ENCODE peak calls at places on chromosomes 6 and 20, in six cellular contexts. U is cardiac fibroblast, F is fibroblast of lung, B is cardiac muscle cell, K is sigmoid colon, T is fibroblast of mammary gland. D is an unnamed sample.

GRCh38 chr20:62942456-62942855 is 4.5 kb downstream of the GID8 start:
- DNase-seq in U (no peak), F (no peak), B (no peak), K (no peak), T (no peak), D (no peak)

GRCh38 chr6:168086066-168086465 is 7.1 kb upstream of the FRMD1 start:
- DNase-seq in U (no peak), F (no peak), B (no peak), K (no peak), T (no peak), D (no peak)

GRCh38 chr20:37395921-37396519 is 50.1 kb downstream of the SRC start:
- DNase-seq in U (no peak), F (peak; percentile 63), B (peak; percentile 80), K (no peak), T (no peak), D (no peak)

GRCh38 chr6:15350386-15351083 is 104.7 kb downstream of the JARID2 start:
- DNase-seq in U (no peak), F (no peak), B (no peak), K (no peak), T (no peak), D (no peak)

GRCh38 chr6:28543671-28544131 is 18.0 kb downstream of the GPX5 start:
- DNase-seq in U (peak; percentile 6), F (peak; percentile 8), B (peak; percentile 55), K (no peak), T (peak; percentile 34), D (no peak)

GRCh38 chr6:35173068-35174042 is 32.2 kb upstream of the TCP11 start:
- DNase-seq in U (peak; percentile 64), F (no peak), B (no peak), K (no peak), T (peak; percentile 43), D (no peak)

GRCh38 chr6:120378582-120379220 is 955.6 kb downstream of the TBC1D32 start:
- DNase-seq in U (peak; percentile 62), F (peak; percentile 67), B (peak; percentile 73), K (no peak), T (peak; percentile 69), D (peak; percentile 20)

GRCh38 chr20:59948212-59948611 is 8.0 kb downstream of the FAM217B start:
- DNase-seq in U (no peak), F (no peak), B (no peak), K (no peak), T (no peak), D (no peak)

GRCh38 chr6:15661815-15662245 is 998 bp downstream of the DTNBP1 start:
- DNase-seq in U (peak; percentile 5), F (no peak), B (no peak), K (no peak), T (no peak), D (no peak)

GRCh38 chr20:44745560-44746366 is at the start of gene KCNK15:
- DNase-seq in U (peak; percentile 13), F (no peak), B (peak; percentile 61), K (peak; percentile 77), T (no peak), D (no peak)

GRCh38 chr6:165218816-165219215 is 90.6 kb downstream of the C6orf118 start:
- DNase-seq in U (peak; percentile 80), F (no peak), B (no peak), K (no peak), T (peak; percentile 86), D (no peak)

GRCh38 chr20:47317127-47317895 is 39.2 kb downstream of the ZMYND8 start:
- DNase-seq in U (peak; percentile 99), F (peak; percentile 97), B (no peak), K (peak; percentile 95), T (peak; percentile 98), D (peak; percentile 75)

GRCh38 chr6:68044264-68044663 is 590.8 kb upstream of the ADGRB3 start:
- DNase-seq in U (no peak), F (no peak), B (no peak), K (no peak), T (no peak), D (no peak)

GRCh38 chr6:169656626-169657610 is 44.9 kb downstream of the WDR27 start:
- DNase-seq in U (no peak), F (no peak), B (no peak), K (no peak), T (no peak), D (no peak)

GRCh38 chr20:62316331-62317166 is 13.8 kb downstream of the ADRM1 start:
- DNase-seq in U (no peak), F (no peak), B (no peak), K (no peak), T (peak; percentile 10), D (no peak)

GRCh38 chr6:121216928-121217327 is 117.4 kb downstream of the TBC1D32 start:
- DNase-seq in U (peak; percentile 58), F (peak; percentile 20), B (no peak), K (no peak), T (peak; percentile 67), D (no peak)

GRCh38 chr6:165769884-165770283 is 106.8 kb upstream of the PDE10A start:
- DNase-seq in U (peak; percentile 21), F (no peak), B (no peak), K (no peak), T (no peak), D (no peak)

GRCh38 chr6:151784441-151785214 is 22.9 kb upstream of the ESR1 start:
- DNase-seq in U (peak; percentile 71), F (no peak), B (no peak), K (no peak), T (peak; percentile 57), D (no peak)

GRCh38 chr6:50185006-50185405 is 135.3 kb upstream of the DEFB112 start:
- DNase-seq in U (no peak), F (peak; percentile 2), B (peak; percentile 49), K (no peak), T (peak; percentile 0), D (no peak)

GRCh38 chr6:4084444-4085328 is 5.7 kb upstream of the FAM217A start:
- DNase-seq in U (no peak), F (no peak), B (no peak), K (no peak), T (no peak), D (no peak)

GRCh38 chr6:148524976-148525375 is 182.3 kb downstream of the SASH1 start:
- DNase-seq in U (peak; percentile 95), F (peak; percentile 85), B (no peak), K (no peak), T (peak; percentile 96), D (no peak)

GRCh38 chr6:150589828-150590227 is 9.9 kb upstream of the PLEKHG1 start:
- DNase-seq in U (no peak), F (no peak), B (no peak), K (no peak), T (no peak), D (no peak)

GRCh38 chr6:13272131-13273046 is 55.9 kb downstream of the TBC1D7 start:
- DNase-seq in U (no peak), F (no peak), B (no peak), K (peak; percentile 81), T (no peak), D (no peak)

GRCh38 chr6:119479860-119480655 is 130.5 kb upstream of the MAN1A1 start:
- DNase-seq in U (peak; percentile 79), F (peak; percentile 85), B (no peak), K (no peak), T (peak; percentile 76), D (peak; percentile 12)

GRCh38 chr20:58981564-58982364 is 708 bp downstream of the NELFCD start:
- DNase-seq in U (peak; percentile 33), F (peak; percentile 20), B (no peak), K (no peak), T (peak; percentile 25), D (no peak)

GRCh38 chr6:106227612-106228507 is 97.7 kb downstream of the ATG5 start:
- DNase-seq in U (no peak), F (no peak), B (no peak), K (no peak), T (no peak), D (no peak)

GRCh38 chr6:169161572-169162167 is 92.0 kb downstream of the THBS2 start:
- DNase-seq in U (no peak), F (no peak), B (no peak), K (no peak), T (no peak), D (no peak)

GRCh38 chr6:73696990-73697651 is 1.1 kb downstream of the CD109 start:
- DNase-seq in U (no peak), F (no peak), B (no peak), K (no peak), T (no peak), D (no peak)

GRCh38 chr6:73694711-73695411 is 1.1 kb upstream of the CD109 start:
- DNase-seq in U (peak; percentile 63), F (peak; percentile 58), B (no peak), K (no peak), T (peak; percentile 83), D (no peak)

GRCh38 chr6:73699656-73700055 is 3.7 kb downstream of the CD109 start:
- DNase-seq in U (peak; percentile 21), F (no peak), B (no peak), K (no peak), T (no peak), D (no peak)

GRCh38 chr6:73700060-73700459 is 4.1 kb downstream of the CD109 start:
- DNase-seq in U (no peak), F (no peak), B (no peak), K (no peak), T (no peak), D (no peak)

GRCh38 chr6:73695619-73696421 is at the start of gene CD109:
- DNase-seq in U (peak; percentile 81), F (peak; percentile 77), B (peak; percentile 54), K (peak; percentile 71), T (peak; percentile 88), D (peak; percentile 38)
- H3K4me3 ChIP-seq in U (peak within 1 kb of the TSS; percentile 51), F (peak within 1 kb of the TSS; percentile 64), B (peak within 1 kb of the TSS; percentile 26), K (peak within 1 kb of the TSS; percentile 76), T (peak within 1 kb of the TSS; percentile 68), D (peak within 1 kb of the TSS; percentile 51)

GRCh38 chr6:26538936-26539615 is 910 bp downstream of the HMGN4 start:
- DNase-seq in U (peak; percentile 33), F (no peak), B (no peak), K (no peak), T (no peak), D (no peak)

GRCh38 chr6:26538572-26538902 is 371 bp downstream of the HMGN4 start:
- DNase-seq in U (no peak), F (no peak), B (peak; percentile 31), K (no peak), T (no peak), D (no peak)

GRCh38 chr6:26545617-26546016 is 7.5 kb downstream of the HMGN4 start:
- DNase-seq in U (no peak), F (no peak), B (no peak), K (no peak), T (no peak), D (no peak)

GRCh38 chr6:26544473-26544872 is 6.3 kb downstream of the HMGN4 start:
- DNase-seq in U (no peak), F (no peak), B (no peak), K (no peak), T (no peak), D (no peak)

GRCh38 chr6:26543953-26544352 is 5.8 kb downstream of the HMGN4 start:
- DNase-seq in U (peak; percentile 50), F (peak; percentile 37), B (no peak), K (no peak), T (peak; percentile 46), D (no peak)
- TF ChIP-seq CTCF in U (peak; percentile 51), F (peak; percentile 28), B (peak; percentile 47), K (no peak), T (peak; percentile 46), D (peak; percentile 56)

GRCh38 chr6:138544521-138544920 is 45.2 kb upstream of the NHSL1 start:
- DNase-seq in U (peak; percentile 31), F (no peak), B (no peak), K (no peak), T (no peak), D (no peak)
- H3K4me3 ChIP-seq in U (peak overlapping the region; percentile 44), F (peak overlapping the region; percentile 56), B (no peak overlapping the region), K (no peak overlapping the region), T (no peak overlapping the region), D (peak overlapping the region; percentile 45)

GRCh38 chr6:24524801-24525200 is 30.0 kb downstream of the ALDH5A1 start:
- DNase-seq in U (peak; percentile 68), F (peak; percentile 62), B (peak; percentile 58), K (no peak), T (peak; percentile 59), D (peak; percentile 41)
- TF ChIP-seq CTCF in U (peak; percentile 48), F (peak; percentile 42), B (peak; percentile 56), K (no peak), T (peak; percentile 55), D (peak; percentile 74)